ENCODE peak calls at places on chromosomes 12 and 14, in six cellular contexts. W is SK-N-SH treated with all-trans-retinoic acid at 6 μM for 48 hours; Y is stimulated activated naive CD8-positive, alpha-beta T cell treated with anti-CD3 and anti-CD28 coated beads, Interleukin-15, Interleukin-2, amounts not matched to agents 100 U/mL and 50 U/mL, for 24 hours; N is activated naive CD4-positive, alpha-beta T cell treated with anti-CD3 and anti-CD28 coated beads, Interleukin-2, amount 50 U/mL, for 72 hours; L is esophagus mucosa; H is stimulated activated effector memory CD8-positive, alpha-beta T cell treated with anti-CD3 and anti-CD28 coated beads, Interleukin-12 subunit alpha, Interleukin-12 subunit beta, amount 100 ng/mL, for 72 hours. F is an unnamed sample.

GRCh38 chr14:92464716-92465115 is 48.9 kb upstream of the RIN3 start:
- ATAC-seq in N (no peak), W (no peak), L (no peak), Y (no peak), H (no peak), F (no peak)

GRCh38 chr12:94673951-94674570 is 23.7 kb upstream of the TMCC3 start:
- ATAC-seq in W (no peak), H (no peak), L (no peak), N (no peak), Y (no peak), F (no peak)

GRCh38 chr12:48977290-48978281 is 536 bp upstream of the WNT1 start:
- ATAC-seq in Y (peak), H (peak), L (peak), W (peak), N (peak), F (peak)

GRCh38 chr14:53347046-53347445 is 193.9 kb upstream of the DDHD1 start:
- ATAC-seq in H (no peak), L (no peak), Y (no peak), N (no peak), W (no peak), F (no peak)

GRCh38 chr14:103749452-103749851 is 33.8 kb downstream of the ZFYVE21 start:
- ATAC-seq in L (no peak), Y (no peak), W (peak), N (no peak), H (no peak), F (no peak)

GRCh38 chr14:88023658-88024187 is 18.8 kb downstream of the GPR65 start:
- ATAC-seq in N (peak), W (no peak), Y (peak), H (peak), L (no peak), F (peak)

GRCh38 chr14:94423465-94424056 is 29.0 kb downstream of the SERPINA11 start:
- ATAC-seq in H (no peak), L (peak), W (peak), Y (no peak), N (no peak), F (peak)

GRCh38 chr12:106205208-106206069 is 42.4 kb downstream of the CKAP4 start:
- ATAC-seq in L (peak), H (peak), N (no peak), Y (no peak), W (peak), F (no peak)

GRCh38 chr12:4562034-4562657 is at the start of gene DYRK4:
- ATAC-seq in L (peak), W (peak), Y (no peak), N (peak), H (peak), F (no peak)

GRCh38 chr12:99259040-99259934 is 388.3 kb upstream of the GARIN6 start:
- ATAC-seq in L (no peak), N (no peak), H (peak), W (no peak), Y (no peak), F (no peak)